ENCODE peak calls at places on chromosomes 5 and 9, in six cellular contexts. H is CD8-positive, alpha-beta T cell; M is heart right ventricle; R is H9; Z is PC-3; F is progenitor cell of endocrine pancreas. Q is an unnamed sample.

GRCh38 chr9:115625954-115626353 is 508.0 kb upstream of the TNC start:
- DNase-seq in Z (no peak), H (no peak), F (no peak), M (no peak), R (no peak), Q (no peak)

GRCh38 chr9:29830815-29831214 is 2257.5 kb upstream of the C9orf72 start:
- DNase-seq in R (peak; percentile 54), F (peak; percentile 20), Z (peak; percentile 52), M (no peak), H (no peak), Q (no peak)

GRCh38 chr5:150647275-150648251 is 7.1 kb downstream of the SYNPO start:
- DNase-seq in H (no peak), R (no peak), M (peak; percentile 86), F (no peak), Z (no peak), Q (no peak)

GRCh38 chr5:89417990-89418820 is 535.2 kb upstream of the MEF2C start:
- DNase-seq in M (no peak), R (no peak), H (no peak), F (no peak), Z (no peak), Q (no peak)

GRCh38 chr9:130433168-130433946 is 11.4 kb upstream of the ASS1 start:
- DNase-seq in M (no peak), F (peak; percentile 60), H (peak; percentile 8), Z (peak; percentile 39), R (peak; percentile 79), Q (peak; percentile 84)

GRCh38 chr9:123238364-123238763 is 30.0 kb downstream of the STRBP start:
- DNase-seq in F (no peak), M (no peak), R (no peak), H (no peak), Z (no peak), Q (peak; percentile 23)

GRCh38 chr5:88502179-88503064 is 233.8 kb upstream of the TMEM161B start:
- DNase-seq in H (peak; percentile 2), F (no peak), Z (no peak), M (no peak), R (no peak), Q (peak; percentile 6)

GRCh38 chr9:95753762-95754465 is 121.6 kb upstream of the ERCC6L2 start:
- DNase-seq in Z (no peak), H (no peak), F (no peak), R (no peak), M (peak; percentile 42), Q (no peak)

GRCh38 chr9:95024097-95024671 is 293.3 kb downstream of the FANCC start:
- DNase-seq in H (no peak), R (peak; percentile 47), F (no peak), M (no peak), Z (peak; percentile 20), Q (no peak)

GRCh38 chr5:102218159-102218558 is 77.9 kb downstream of the SLCO4C1 start:
- DNase-seq in F (no peak), Z (no peak), H (no peak), M (no peak), R (no peak), Q (no peak)

GRCh38 chr9:123353984-123354591 is 1.9 kb upstream of the CRB2 start:
- DNase-seq in H (peak; percentile 30), F (peak; percentile 73), Z (peak; percentile 56), M (peak; percentile 55), R (peak; percentile 91), Q (peak; percentile 84)

GRCh38 chr5:80248378-80248777 is 7.5 kb downstream of the SERINC5 start:
- DNase-seq in M (no peak), H (no peak), F (no peak), Z (no peak), R (no peak), Q (no peak)

GRCh38 chr9:126482361-126483044 is 131.2 kb upstream of the LMX1B start:
- DNase-seq in H (no peak), M (no peak), R (peak; percentile 78), Z (no peak), F (no peak), Q (no peak)

GRCh38 chr9:71854811-71855210 is 56.2 kb downstream of the ABHD17B start:
- DNase-seq in F (no peak), Z (no peak), H (no peak), M (no peak), R (no peak), Q (no peak)

GRCh38 chr5:131104169-131104775 is 60.8 kb downstream of the HINT1 start:
- DNase-seq in H (no peak), M (no peak), F (no peak), Z (peak; percentile 9), R (no peak), Q (no peak)

GRCh38 chr5:56100429-56101176 is 105.8 kb upstream of the IL6ST start:
- DNase-seq in R (no peak), H (no peak), F (no peak), M (no peak), Z (no peak), Q (no peak)

GRCh38 chr5:167999182-167999581 is 292.3 kb upstream of the WWC1 start:
- DNase-seq in F (no peak), M (no peak), Z (no peak), H (no peak), R (no peak), Q (no peak)

GRCh38 chr5:167998148-167998767 is 293.2 kb upstream of the WWC1 start:
- DNase-seq in Z (no peak), H (no peak), M (peak; percentile 19), F (no peak), R (no peak), Q (no peak)

GRCh38 chr5:167992868-167993267 is 298.6 kb upstream of the WWC1 start:
- DNase-seq in F (no peak), M (no peak), Z (no peak), R (no peak), H (no peak), Q (no peak)

GRCh38 chr5:167995844-167996400 is 295.5 kb upstream of the WWC1 start:
- DNase-seq in F (no peak), R (no peak), H (no peak), M (no peak), Z (no peak), Q (no peak)

DNA sequence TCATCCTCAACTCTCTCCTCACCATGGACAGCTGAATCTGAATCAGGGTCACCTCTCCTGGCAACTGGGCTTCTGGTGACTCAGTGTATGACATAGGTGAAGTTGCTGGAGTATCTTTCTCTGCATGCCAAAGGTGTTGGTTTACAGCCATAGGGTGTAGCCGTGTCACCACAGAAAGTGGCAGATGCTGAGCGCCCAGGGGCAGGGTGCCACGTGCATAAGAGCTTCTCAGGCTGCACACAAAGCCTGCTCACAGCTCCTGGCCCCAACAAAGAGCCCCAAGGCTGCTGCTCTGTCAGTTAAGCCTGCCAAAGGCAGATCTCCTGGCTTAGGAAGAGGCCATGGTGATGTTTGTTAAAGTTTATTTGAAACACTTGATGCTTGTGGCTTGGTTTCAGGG is 297.7 kb upstream of the WWC1 start:
- DNase-seq in F (no peak), H (no peak), M (no peak), Z (no peak), R (no peak), Q (no peak)
- TF ChIP-seq CTCF in F (no peak), H (no peak), M (no peak), Z (no peak), R (no peak), Q (no peak)

GRCh38 chr5:18043344-18043743 is 409.1 kb downstream of the TAF11L14 start:
- DNase-seq in H (no peak), M (no peak), Z (peak; percentile 68), R (no peak), F (no peak), Q (no peak)
- TF ChIP-seq CTCF in H (no peak), M (no peak), Z (peak; percentile 54), R (peak; percentile 33), F (no peak), Q (no peak)

DNA sequence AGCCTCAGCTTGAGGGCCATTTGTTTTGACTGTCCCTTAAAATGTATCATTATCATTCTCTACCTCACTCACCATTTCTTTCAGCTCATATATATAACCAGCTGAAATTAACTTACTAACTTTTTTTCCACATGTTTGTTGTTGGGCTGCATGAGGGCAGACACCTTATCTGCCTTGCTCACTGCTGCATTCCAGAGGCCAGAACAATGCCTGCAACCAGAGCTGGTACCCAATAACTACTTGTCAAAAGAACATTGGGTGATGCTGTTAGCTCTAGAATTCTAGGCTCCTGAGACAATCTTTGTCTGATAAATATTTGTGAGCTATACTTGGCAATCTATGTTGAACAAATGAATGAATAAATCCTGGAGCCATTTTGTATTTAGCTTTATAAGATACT is 68.3 kb downstream of the HTR4 start:
- DNase-seq in H (no peak), F (no peak), R (no peak), Z (peak; percentile 24), M (no peak), Q (no peak)
- TF ChIP-seq CTCF in H (no peak), F (no peak), R (peak; percentile 42), Z (peak; percentile 49), M (no peak), Q (no peak)

GRCh38 chr9:87152206-87152605 is 204.9 kb upstream of the GAS1 start:
- DNase-seq in R (no peak), M (no peak), H (no peak), F (no peak), Z (no peak), Q (no peak)

GRCh38 chr9:87147803-87148202 is 200.5 kb upstream of the GAS1 start:
- DNase-seq in R (no peak), F (no peak), Z (no peak), H (no peak), M (no peak), Q (no peak)

GRCh38 chr9:87149794-87150193 is 202.5 kb upstream of the GAS1 start:
- DNase-seq in F (no peak), Z (no peak), R (no peak), H (no peak), M (no peak), Q (no peak)

GRCh38 chr9:87148391-87149237 is 201.3 kb upstream of the GAS1 start:
- DNase-seq in Z (no peak), M (peak; percentile 88), F (peak; percentile 38), H (no peak), R (peak; percentile 86), Q (no peak)
- TF ChIP-seq CTCF in Z (no peak), M (peak; percentile 30), F (peak; percentile 11), H (no peak), R (no peak), Q (no peak)

GRCh38 chr9:133335924-133336811 is at the start of gene SURF6:
- DNase-seq in Z (peak; percentile 81), M (peak; percentile 91), F (peak; percentile 82), R (peak; percentile 93), H (peak; percentile 91), Q (peak; percentile 93)
- TF ChIP-seq CTCF in Z (no peak), M (no peak), F (no peak), R (no peak), H (no peak), Q (no peak)

GRCh38 chr5:78221964-78222451 is 72.5 kb downstream of the AP3B1 start:
- DNase-seq in Z (peak; percentile 2), H (no peak), F (no peak), R (peak; percentile 52), M (no peak), Q (peak; percentile 55)
- TF ChIP-seq CTCF in Z (peak; percentile 29), H (no peak), F (no peak), R (peak; percentile 62), M (no peak), Q (peak; percentile 29)

Q was measured in GM13977.